ENCODE peak calls at places on chromosomes 1 and 21, in four cellular contexts. One of them, this sample, is unnamed.

GRCh38 chr1:153429266-153430165 is 13.2 kb downstream of the S100A7A start:
- DNase-seq in psoas muscle: no peak
- DNase-seq in pancreas: no peak
- DNase-seq in cardiac muscle cell: no peak
- DNase-seq in this sample: peak

GRCh38 chr1:159790237-159790917 is 9.6 kb downstream of the DUSP23 start:
- DNase-seq in cardiac muscle cell: peak
- DNase-seq in psoas muscle: no peak
- DNase-seq in pancreas: peak
- DNase-seq in this sample: no peak

GRCh38 chr1:29120955-29121485 is 2.7 kb downstream of the TMEM200B start:
- DNase-seq in psoas muscle: peak
- DNase-seq in cardiac muscle cell: peak
- DNase-seq in pancreas: no peak
- DNase-seq in this sample: peak

GRCh38 chr1:7721940-7722669 is 49.0 kb upstream of the VAMP3 start:
- DNase-seq in psoas muscle: no peak
- DNase-seq in pancreas: no peak
- DNase-seq in cardiac muscle cell: no peak
- DNase-seq in this sample: no peak

GRCh38 chr1:66298427-66298826 is 235.5 kb upstream of the SGIP1 start:
- DNase-seq in cardiac muscle cell: no peak
- DNase-seq in pancreas: no peak
- DNase-seq in psoas muscle: no peak
- DNase-seq in this sample: no peak

GRCh38 chr1:236716160-236716559 is 29.9 kb downstream of the ACTN2 start:
- DNase-seq in pancreas: no peak
- DNase-seq in psoas muscle: no peak
- DNase-seq in cardiac muscle cell: peak
- DNase-seq in this sample: no peak

GRCh38 chr1:32767641-32768040 is 49.5 kb downstream of the YARS1 start:
- DNase-seq in pancreas: no peak
- DNase-seq in cardiac muscle cell: no peak
- DNase-seq in psoas muscle: no peak
- DNase-seq in this sample: no peak

GRCh38 chr1:109263597-109264378 is 14.4 kb downstream of the CELSR2 start:
- DNase-seq in pancreas: peak
- DNase-seq in psoas muscle: peak
- DNase-seq in cardiac muscle cell: peak
- DNase-seq in this sample: no peak

GRCh38 chr1:111139956-111140679 is at the start of the genes CEPT1 and DRAM2:
- DNase-seq in psoas muscle: peak
- DNase-seq in cardiac muscle cell: peak
- DNase-seq in pancreas: peak
- DNase-seq in this sample: peak

GRCh38 chr1:198125995-198126758 is 30.6 kb upstream of the NEK7 start:
- DNase-seq in psoas muscle: no peak
- DNase-seq in pancreas: no peak
- DNase-seq in cardiac muscle cell: peak
- DNase-seq in this sample: no peak

GRCh38 chr1:30034627-30035521 is 688.5 kb downstream of the MATN1 start:
- DNase-seq in cardiac muscle cell: peak
- DNase-seq in pancreas: no peak
- DNase-seq in psoas muscle: no peak
- DNase-seq in this sample: no peak

GRCh38 chr1:160007577-160008200 is 24.1 kb downstream of the PIGM start:
- DNase-seq in cardiac muscle cell: peak
- DNase-seq in pancreas: no peak
- DNase-seq in psoas muscle: no peak
- DNase-seq in this sample: no peak

GRCh38 chr1:208086116-208086515 is 158.1 kb downstream of the PLXNA2 start:
- DNase-seq in pancreas: no peak
- DNase-seq in psoas muscle: no peak
- DNase-seq in cardiac muscle cell: peak
- DNase-seq in this sample: no peak

GRCh38 chr1:241627453-241628329 is 12.5 kb downstream of the CHML start:
- DNase-seq in cardiac muscle cell: peak
- DNase-seq in psoas muscle: no peak
- DNase-seq in pancreas: peak
- DNase-seq in this sample: no peak

GRCh38 chr1:92839442-92839841 is 7.6 kb downstream of the RPL5 start:
- DNase-seq in psoas muscle: no peak
- DNase-seq in cardiac muscle cell: no peak
- DNase-seq in pancreas: no peak
- DNase-seq in this sample: no peak

GRCh38 chr1:36342426-36343185 is 19.2 kb upstream of the EVA1B start:
- DNase-seq in pancreas: peak
- DNase-seq in cardiac muscle cell: peak
- DNase-seq in psoas muscle: peak
- DNase-seq in this sample: no peak

GRCh38 chr1:43936470-43937151 is 3.0 kb downstream of the ARTN start:
- DNase-seq in cardiac muscle cell: peak
- DNase-seq in pancreas: peak
- DNase-seq in psoas muscle: peak
- DNase-seq in this sample: no peak

GRCh38 chr1:12113433-12114339 is 50.6 kb downstream of the TNFRSF8 start:
- DNase-seq in psoas muscle: no peak
- DNase-seq in cardiac muscle cell: peak
- DNase-seq in pancreas: no peak
- DNase-seq in this sample: no peak

GRCh38 chr1:56034847-56035483 is 544.4 kb downstream of the PLPP3 start:
- DNase-seq in psoas muscle: no peak
- DNase-seq in pancreas: no peak
- DNase-seq in cardiac muscle cell: peak
- DNase-seq in this sample: no peak

GRCh38 chr1:160211010-160211790 is 6.0 kb downstream of the PEA15 start:
- DNase-seq in pancreas: no peak
- DNase-seq in cardiac muscle cell: no peak
- DNase-seq in psoas muscle: no peak
- DNase-seq in this sample: no peak

GRCh38 chr1:1200876-1201810 is 5.2 kb downstream of the TNFRSF18 start:
- DNase-seq in psoas muscle: peak
- DNase-seq in cardiac muscle cell: peak
- DNase-seq in pancreas: no peak
- DNase-seq in this sample: no peak

GRCh38 chr21:46634966-46635323 is 529 bp upstream of the PRMT2 start:
- DNase-seq in psoas muscle: no peak
- DNase-seq in cardiac muscle cell: peak
- DNase-seq in pancreas: peak
- DNase-seq in this sample: no peak

GRCh38 chr21:44521928-44522752 is 17.9 kb downstream of the KRTAP10-1 start:
- DNase-seq in cardiac muscle cell: no peak
- DNase-seq in psoas muscle: peak
- DNase-seq in pancreas: peak
- DNase-seq in this sample: no peak

GRCh38 chr1:38730511-38731397 is 128.8 kb downstream of the RRAGC start:
- DNase-seq in pancreas: no peak
- DNase-seq in cardiac muscle cell: peak
- DNase-seq in psoas muscle: no peak
- DNase-seq in this sample: no peak

GRCh38 chr1:100353073-100353801 is 931 bp downstream of the CDC14A start:
- DNase-seq in psoas muscle: peak
- DNase-seq in cardiac muscle cell: no peak
- DNase-seq in pancreas: no peak
- DNase-seq in this sample: peak

GRCh38 chr1:168470821-168471473 is 72.8 kb downstream of the XCL2 start:
- DNase-seq in psoas muscle: no peak
- DNase-seq in cardiac muscle cell: peak
- DNase-seq in pancreas: no peak
- DNase-seq in this sample: no peak

GRCh38 chr1:20278692-20279130 is 12.0 kb upstream of the VWA5B1 start:
- DNase-seq in pancreas: no peak
- DNase-seq in psoas muscle: no peak
- DNase-seq in cardiac muscle cell: no peak
- DNase-seq in this sample: no peak

GRCh38 chr1:109846148-109846547 is 64.5 kb upstream of the CSF1 start:
- DNase-seq in pancreas: no peak
- DNase-seq in cardiac muscle cell: no peak
- DNase-seq in psoas muscle: no peak
- DNase-seq in this sample: no peak

GRCh38 chr1:81547261-81547911 is 253.3 kb upstream of the ADGRL2 start:
- DNase-seq in cardiac muscle cell: peak
- DNase-seq in psoas muscle: no peak
- DNase-seq in pancreas: no peak
- DNase-seq in this sample: no peak

GRCh38 chr1:187840557-187840956 is 1011.8 kb downstream of the PLA2G4A start:
- DNase-seq in pancreas: no peak
- DNase-seq in psoas muscle: no peak
- DNase-seq in cardiac muscle cell: peak
- DNase-seq in this sample: no peak

GRCh38 chr1:164591858-164592257 is 32.9 kb downstream of the PBX1 start:
- DNase-seq in cardiac muscle cell: peak
- DNase-seq in pancreas: no peak
- DNase-seq in psoas muscle: no peak
- DNase-seq in this sample: no peak

GRCh38 chr1:64525116-64525686 is 55.3 kb downstream of the CACHD1 start:
- DNase-seq in psoas muscle: no peak
- DNase-seq in pancreas: no peak
- DNase-seq in cardiac muscle cell: no peak
- DNase-seq in this sample: no peak

GRCh38 chr21:46515109-46515508 is 56.4 kb downstream of the DIP2A start:
- DNase-seq in pancreas: peak
- DNase-seq in cardiac muscle cell: peak
- DNase-seq in psoas muscle: peak
- DNase-seq in this sample: no peak

GRCh38 chr1:59670662-59671061 is 144.1 kb upstream of the HOOK1 start:
- DNase-seq in cardiac muscle cell: peak
- DNase-seq in pancreas: no peak
- DNase-seq in psoas muscle: no peak
- DNase-seq in this sample: no peak
- H3K27ac ChIP-seq in cardiac muscle cell: no peak
- H3K27ac ChIP-seq in pancreas: no peak
- H3K27ac ChIP-seq in psoas muscle: no peak
- H3K27ac ChIP-seq in this sample: no peak

DNA sequence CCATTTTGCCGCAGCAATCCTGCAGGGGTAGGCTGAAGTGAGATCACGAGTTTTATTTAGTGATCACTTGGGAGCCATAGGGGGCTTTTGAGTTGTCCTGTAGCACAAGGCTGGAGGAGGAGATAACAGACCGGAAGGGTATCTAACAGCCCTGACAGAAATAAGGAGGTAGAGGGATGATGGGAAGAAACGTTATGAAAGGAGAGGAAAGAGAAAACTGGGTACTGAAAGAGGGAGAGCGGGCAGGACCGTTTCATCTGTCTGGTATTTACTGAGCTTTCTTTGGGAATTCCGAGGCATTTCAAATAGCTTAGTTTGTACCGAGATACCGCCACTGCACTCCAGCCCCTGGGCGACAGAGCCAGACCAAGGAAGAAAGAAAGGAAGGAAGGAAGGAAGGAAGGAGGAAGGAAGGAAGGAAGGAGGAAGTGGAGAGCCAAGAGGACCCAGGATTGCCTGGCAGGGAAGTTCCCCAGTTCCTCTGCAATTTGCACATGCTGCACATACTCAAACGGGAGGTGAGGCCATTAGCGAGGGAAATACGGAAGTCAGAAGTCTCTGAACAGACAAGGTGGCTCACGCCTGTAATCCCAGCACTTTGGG is 859 bp upstream of the FUCA1 start:
- DNase-seq in pancreas: peak
- DNase-seq in psoas muscle: no peak
- DNase-seq in cardiac muscle cell: no peak
- DNase-seq in this sample: no peak
- H3K4me3 ChIP-seq in pancreas: peak
- H3K4me3 ChIP-seq in psoas muscle: peak
- H3K4me3 ChIP-seq in cardiac muscle cell: no peak
- H3K4me3 ChIP-seq in this sample: peak

GRCh38 chr21:36706951-36707762 is 8.2 kb downstream of the SIM2 start:
- DNase-seq in psoas muscle: no peak
- DNase-seq in pancreas: no peak
- DNase-seq in cardiac muscle cell: peak
- DNase-seq in this sample: no peak

GRCh38 chr21:36704281-36704957 is 5.5 kb downstream of the SIM2 start:
- DNase-seq in cardiac muscle cell: no peak
- DNase-seq in psoas muscle: no peak
- DNase-seq in pancreas: no peak
- DNase-seq in this sample: no peak

GRCh38 chr21:36704958-36705678 is 6.2 kb downstream of the SIM2 start:
- DNase-seq in pancreas: no peak
- DNase-seq in psoas muscle: no peak
- DNase-seq in cardiac muscle cell: no peak
- DNase-seq in this sample: no peak

GRCh38 chr21:36706482-36706852 is 7.6 kb downstream of the SIM2 start:
- DNase-seq in pancreas: no peak
- DNase-seq in cardiac muscle cell: no peak
- DNase-seq in psoas muscle: no peak
- DNase-seq in this sample: no peak

GRCh38 chr21:36705679-36706481 is 7.0 kb downstream of the SIM2 start:
- DNase-seq in pancreas: no peak
- DNase-seq in cardiac muscle cell: no peak
- DNase-seq in psoas muscle: no peak
- DNase-seq in this sample: peak
- TF ChIP-seq CTCF in pancreas: no peak
- TF ChIP-seq CTCF in cardiac muscle cell: no peak
- TF ChIP-seq CTCF in psoas muscle: no peak
- TF ChIP-seq CTCF in this sample: no peak

GRCh38 chr1:216809649-216810048 is 86.4 kb upstream of the ESRRG start:
- DNase-seq in psoas muscle: no peak
- DNase-seq in pancreas: no peak
- DNase-seq in cardiac muscle cell: no peak
- DNase-seq in this sample: no peak

GRCh38 chr1:216818284-216818683 is 95.1 kb upstream of the ESRRG start:
- DNase-seq in pancreas: no peak
- DNase-seq in psoas muscle: no peak
- DNase-seq in cardiac muscle cell: no peak
- DNase-seq in this sample: no peak

GRCh38 chr1:216820345-216820744 is 97.1 kb upstream of the ESRRG start:
- DNase-seq in psoas muscle: no peak
- DNase-seq in cardiac muscle cell: no peak
- DNase-seq in pancreas: no peak
- DNase-seq in this sample: no peak

GRCh38 chr1:216812966-216813365 is 89.7 kb upstream of the ESRRG start:
- DNase-seq in pancreas: no peak
- DNase-seq in psoas muscle: no peak
- DNase-seq in cardiac muscle cell: no peak
- DNase-seq in this sample: no peak

DNA sequence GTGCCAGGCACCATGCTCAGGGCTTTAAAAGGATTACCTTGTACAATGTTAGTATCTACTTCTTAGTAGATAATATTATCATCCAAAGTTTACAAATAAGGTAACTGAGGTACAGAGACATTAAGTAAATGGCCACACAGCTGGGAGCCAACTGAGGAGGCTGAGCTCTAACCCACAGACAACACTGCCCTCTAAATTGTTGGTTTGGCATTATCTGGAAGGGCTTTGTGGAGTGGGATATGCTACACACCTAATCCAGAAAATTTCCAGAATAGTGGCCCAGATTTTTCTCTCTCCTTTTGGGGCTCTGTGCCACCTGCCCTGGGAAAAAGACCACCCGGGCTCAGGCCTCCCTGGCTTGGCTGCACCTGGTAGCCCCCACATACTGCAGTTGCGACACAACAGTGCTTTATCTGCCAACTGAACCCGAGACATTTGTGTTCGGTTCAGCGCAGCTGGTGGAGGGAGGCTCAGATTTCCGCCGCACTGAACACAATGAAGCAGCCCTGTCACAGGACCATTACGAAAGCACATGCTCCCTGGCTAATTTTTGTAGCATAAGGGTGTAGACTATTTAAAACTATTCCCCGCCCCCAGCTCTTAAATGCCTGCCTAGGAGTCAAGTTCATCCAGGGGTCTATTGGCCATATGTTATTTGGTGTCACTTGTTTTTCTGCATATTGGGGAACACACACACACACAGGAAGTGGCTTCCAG is 92.2 kb upstream of the ESRRG start:
- DNase-seq in cardiac muscle cell: peak
- DNase-seq in psoas muscle: peak
- DNase-seq in pancreas: no peak
- DNase-seq in this sample: no peak
- H3K27ac ChIP-seq in cardiac muscle cell: peak
- H3K27ac ChIP-seq in psoas muscle: peak
- H3K27ac ChIP-seq in pancreas: no peak
- H3K27ac ChIP-seq in this sample: no peak